ENCODE peak calls at places on chromosomes 12 and 14, in four cellular contexts. One of them, this sample, is unnamed.

GRCh38 chr12:100427078-100427477 is 46.6 kb upstream of the NR1H4 start:
- DNase-seq in stomach: no peak
- DNase-seq in lung: no peak
- DNase-seq in HFFc6: peak; percentile 38
- DNase-seq in this sample: no peak

GRCh38 chr14:22106700-22107697 is 433.4 kb upstream of the OR4E1 start:
- DNase-seq in stomach: no peak
- DNase-seq in lung: no peak
- DNase-seq in HFFc6: no peak
- DNase-seq in this sample: no peak

GRCh38 chr14:56512521-56512920 is 67.1 kb upstream of the TMEM260 start:
- DNase-seq in stomach: no peak
- DNase-seq in lung: no peak
- DNase-seq in HFFc6: no peak
- DNase-seq in this sample: no peak

GRCh38 chr14:99929601-99930000 is 135.6 kb upstream of the EVL start:
- DNase-seq in stomach: no peak
- DNase-seq in lung: no peak
- DNase-seq in HFFc6: no peak
- DNase-seq in this sample: no peak

GRCh38 chr12:77124767-77125166 is 59.4 kb upstream of the E2F7 start:
- DNase-seq in stomach: no peak
- DNase-seq in lung: no peak
- DNase-seq in HFFc6: peak; percentile 59
- DNase-seq in this sample: no peak

GRCh38 chr14:75979071-75979571 is 2.7 kb downstream of the TGFB3 start:
- DNase-seq in stomach: no peak
- DNase-seq in lung: no peak
- DNase-seq in HFFc6: peak; percentile 24
- DNase-seq in this sample: peak; percentile 65

GRCh38 chr14:72070458-72070857 is 138.2 kb downstream of the RGS6 start:
- DNase-seq in stomach: no peak
- DNase-seq in lung: no peak
- DNase-seq in HFFc6: no peak
- DNase-seq in this sample: no peak

GRCh38 chr14:56686416-56686815 is 106.8 kb downstream of the TMEM260 start:
- DNase-seq in stomach: peak; percentile 41
- DNase-seq in lung: no peak
- DNase-seq in HFFc6: no peak
- DNase-seq in this sample: no peak

GRCh38 chr12:75488553-75488952 is 8.0 kb downstream of the GLIPR1 start:
- DNase-seq in stomach: no peak
- DNase-seq in lung: no peak
- DNase-seq in HFFc6: peak; percentile 54
- DNase-seq in this sample: peak; percentile 38

GRCh38 chr12:52903285-52903854 is 1.5 kb downstream of the KRT8 start:
- DNase-seq in stomach: peak; percentile 76
- DNase-seq in lung: peak; percentile 75
- DNase-seq in HFFc6: no peak
- DNase-seq in this sample: peak; percentile 84

GRCh38 chr12:59650594-59651229 is 54.9 kb downstream of the SLC16A7 start:
- DNase-seq in stomach: no peak
- DNase-seq in lung: no peak
- DNase-seq in HFFc6: peak; percentile 9
- DNase-seq in this sample: no peak

GRCh38 chr14:85619866-85620265 is 89.9 kb downstream of the FLRT2 start:
- DNase-seq in stomach: no peak
- DNase-seq in lung: no peak
- DNase-seq in HFFc6: no peak
- DNase-seq in this sample: no peak

GRCh38 chr14:74964787-74965769 is 9.7 kb upstream of the PGF start:
- DNase-seq in stomach: no peak
- DNase-seq in lung: no peak
- DNase-seq in HFFc6: peak; percentile 37
- DNase-seq in this sample: no peak

GRCh38 chr14:94536836-94537235 is 24.4 kb upstream of the SERPINA4 start:
- DNase-seq in stomach: no peak
- DNase-seq in lung: no peak
- DNase-seq in HFFc6: no peak
- DNase-seq in this sample: no peak

GRCh38 chr12:92034083-92034482 is 111.6 kb downstream of the BTG1 start:
- DNase-seq in stomach: no peak
- DNase-seq in lung: no peak
- DNase-seq in HFFc6: no peak
- DNase-seq in this sample: no peak

GRCh38 chr12:25377475-25378179 is 126.9 kb upstream of the KRAS start:
- DNase-seq in stomach: no peak
- DNase-seq in lung: no peak
- DNase-seq in HFFc6: peak; percentile 26
- DNase-seq in this sample: no peak

GRCh38 chr12:124776126-124776513 is 87.5 kb downstream of the SCARB1 start:
- DNase-seq in stomach: no peak
- DNase-seq in lung: no peak
- DNase-seq in HFFc6: no peak
- DNase-seq in this sample: no peak

GRCh38 chr14:102829106-102829505 is 51.9 kb downstream of the TRAF3 start:
- DNase-seq in stomach: no peak
- DNase-seq in lung: no peak
- DNase-seq in HFFc6: no peak
- DNase-seq in this sample: no peak

GRCh38 chr12:66633676-66634075 is 45.2 kb downstream of the GRIP1 start:
- DNase-seq in stomach: no peak
- DNase-seq in lung: peak; percentile 38
- DNase-seq in HFFc6: no peak
- DNase-seq in this sample: no peak

GRCh38 chr12:5921027-5921909 is 23.8 kb downstream of the ANO2 start:
- DNase-seq in stomach: no peak
- DNase-seq in lung: no peak
- DNase-seq in HFFc6: no peak
- DNase-seq in this sample: no peak

GRCh38 chr14:24315807-24316596 is 4.7 kb downstream of the LTB4R start:
- DNase-seq in stomach: peak; percentile 77
- DNase-seq in lung: no peak
- DNase-seq in HFFc6: no peak
- DNase-seq in this sample: peak; percentile 50

GRCh38 chr14:88993946-88994345 is 169.5 kb downstream of the TTC8 start:
- DNase-seq in stomach: no peak
- DNase-seq in lung: no peak
- DNase-seq in HFFc6: peak; percentile 22
- DNase-seq in this sample: no peak

GRCh38 chr12:113842699-113843098 is 123.4 kb downstream of the RBM19 start:
- DNase-seq in stomach: no peak
- DNase-seq in lung: no peak
- DNase-seq in HFFc6: no peak
- DNase-seq in this sample: no peak

GRCh38 chr12:53123578-53124351 is 20.5 kb downstream of the SOAT2 start:
- DNase-seq in stomach: no peak
- DNase-seq in lung: no peak
- DNase-seq in HFFc6: peak; percentile 44
- DNase-seq in this sample: no peak

GRCh38 chr14:50830932-50831703 is at the start of gene NIN:
- DNase-seq in stomach: peak; percentile 83
- DNase-seq in lung: peak; percentile 73
- DNase-seq in HFFc6: peak; percentile 48
- DNase-seq in this sample: peak; percentile 86

GRCh38 chr14:91246051-91246852 is 1.7 kb upstream of the GPR68 start:
- DNase-seq in stomach: no peak
- DNase-seq in lung: no peak
- DNase-seq in HFFc6: no peak
- DNase-seq in this sample: no peak

GRCh38 chr14:87966816-87967215 is 26.2 kb downstream of the GALC start:
- DNase-seq in stomach: no peak
- DNase-seq in lung: no peak
- DNase-seq in HFFc6: no peak
- DNase-seq in this sample: no peak

GRCh38 chr12:34398706-34399630 is 376.7 kb downstream of the ALG10 start:
- DNase-seq in stomach: peak; percentile 16
- DNase-seq in lung: peak; percentile 21
- DNase-seq in HFFc6: no peak
- DNase-seq in this sample: peak; percentile 2

GRCh38 chr12:124654666-124655316 is 87.4 kb upstream of the NCOR2 start:
- DNase-seq in stomach: peak; percentile 57
- DNase-seq in lung: peak; percentile 64
- DNase-seq in HFFc6: no peak
- DNase-seq in this sample: peak; percentile 76

GRCh38 chr14:33386140-33386539 is 447.5 kb downstream of the NPAS3 start:
- DNase-seq in stomach: no peak
- DNase-seq in lung: no peak
- DNase-seq in HFFc6: no peak
- DNase-seq in this sample: no peak

GRCh38 chr14:59278111-59278510 is 89.6 kb downstream of the DAAM1 start:
- DNase-seq in stomach: no peak
- DNase-seq in lung: no peak
- DNase-seq in HFFc6: peak; percentile 87
- DNase-seq in this sample: no peak

GRCh38 chr12:122420471-122421262 is 1.8 kb downstream of the CLIP1 start:
- DNase-seq in stomach: no peak
- DNase-seq in lung: no peak
- DNase-seq in HFFc6: no peak
- DNase-seq in this sample: no peak

GRCh38 chr14:105491366-105492006 is 440 bp downstream of the TEDC1 start:
- DNase-seq in stomach: peak; percentile 76
- DNase-seq in lung: peak; percentile 79
- DNase-seq in HFFc6: peak; percentile 28
- DNase-seq in this sample: peak; percentile 97

GRCh38 chr12:112164326-112164660 is 38.9 kb downstream of the TRAFD1 start:
- DNase-seq in stomach: no peak
- DNase-seq in lung: no peak
- DNase-seq in HFFc6: no peak
- DNase-seq in this sample: no peak

GRCh38 chr12:11718768-11719253 is 69.3 kb downstream of the ETV6 start:
- DNase-seq in stomach: no peak
- DNase-seq in lung: no peak
- DNase-seq in HFFc6: peak; percentile 82
- DNase-seq in this sample: peak; percentile 81

GRCh38 chr14:29712586-29712985 is 215.1 kb downstream of the PRKD1 start:
- DNase-seq in stomach: no peak
- DNase-seq in lung: no peak
- DNase-seq in HFFc6: no peak
- DNase-seq in this sample: no peak

GRCh38 chr14:64937176-64937820 is 5.2 kb downstream of the GPX2 start:
- DNase-seq in stomach: no peak
- DNase-seq in lung: peak; percentile 6
- DNase-seq in HFFc6: no peak
- DNase-seq in this sample: no peak

GRCh38 chr12:15601210-15601800 is 187.9 kb downstream of the EPS8 start:
- DNase-seq in stomach: no peak
- DNase-seq in lung: no peak
- DNase-seq in HFFc6: peak; percentile 65
- DNase-seq in this sample: no peak

GRCh38 chr12:96398422-96399080 is 1.7 kb downstream of the CDK17 start:
- DNase-seq in stomach: no peak
- DNase-seq in lung: no peak
- DNase-seq in HFFc6: no peak
- DNase-seq in this sample: no peak

GRCh38 chr12:96396914-96397313 is 3.3 kb downstream of the CDK17 start:
- DNase-seq in stomach: no peak
- DNase-seq in lung: no peak
- DNase-seq in HFFc6: no peak
- DNase-seq in this sample: no peak

GRCh38 chr12:96397756-96398421 is 2.4 kb downstream of the CDK17 start:
- DNase-seq in stomach: no peak
- DNase-seq in lung: no peak
- DNase-seq in HFFc6: no peak
- DNase-seq in this sample: no peak

GRCh38 chr12:96395236-96395635 is 5.0 kb downstream of the CDK17 start:
- DNase-seq in stomach: no peak
- DNase-seq in lung: no peak
- DNase-seq in HFFc6: no peak
- DNase-seq in this sample: no peak

DNA sequence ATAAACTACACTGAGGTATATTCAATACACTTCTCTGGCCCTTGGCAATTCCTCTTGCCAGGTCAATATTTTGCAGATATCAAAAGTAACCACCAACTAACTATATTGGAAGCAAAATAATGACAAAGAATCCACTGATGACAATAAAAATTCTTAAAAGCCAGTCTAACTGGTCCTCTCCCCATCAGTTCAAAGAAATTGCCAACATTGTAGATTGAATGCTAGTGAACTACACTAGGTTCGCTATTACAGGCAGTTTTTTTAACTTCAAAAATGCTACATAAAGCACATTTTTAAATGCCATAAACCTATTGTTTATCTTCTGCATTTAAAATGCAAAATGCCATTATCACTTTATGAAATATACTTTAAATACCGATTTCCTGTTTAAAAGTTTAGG is 4.0 kb downstream of the CDK17 start:
- DNase-seq in stomach: no peak
- DNase-seq in lung: no peak
- DNase-seq in HFFc6: no peak
- DNase-seq in this sample: no peak
- TF ChIP-seq CTCF in stomach: no peak
- TF ChIP-seq CTCF in lung: no peak
- TF ChIP-seq CTCF in HFFc6: no peak
- TF ChIP-seq CTCF in this sample: no peak

DNA sequence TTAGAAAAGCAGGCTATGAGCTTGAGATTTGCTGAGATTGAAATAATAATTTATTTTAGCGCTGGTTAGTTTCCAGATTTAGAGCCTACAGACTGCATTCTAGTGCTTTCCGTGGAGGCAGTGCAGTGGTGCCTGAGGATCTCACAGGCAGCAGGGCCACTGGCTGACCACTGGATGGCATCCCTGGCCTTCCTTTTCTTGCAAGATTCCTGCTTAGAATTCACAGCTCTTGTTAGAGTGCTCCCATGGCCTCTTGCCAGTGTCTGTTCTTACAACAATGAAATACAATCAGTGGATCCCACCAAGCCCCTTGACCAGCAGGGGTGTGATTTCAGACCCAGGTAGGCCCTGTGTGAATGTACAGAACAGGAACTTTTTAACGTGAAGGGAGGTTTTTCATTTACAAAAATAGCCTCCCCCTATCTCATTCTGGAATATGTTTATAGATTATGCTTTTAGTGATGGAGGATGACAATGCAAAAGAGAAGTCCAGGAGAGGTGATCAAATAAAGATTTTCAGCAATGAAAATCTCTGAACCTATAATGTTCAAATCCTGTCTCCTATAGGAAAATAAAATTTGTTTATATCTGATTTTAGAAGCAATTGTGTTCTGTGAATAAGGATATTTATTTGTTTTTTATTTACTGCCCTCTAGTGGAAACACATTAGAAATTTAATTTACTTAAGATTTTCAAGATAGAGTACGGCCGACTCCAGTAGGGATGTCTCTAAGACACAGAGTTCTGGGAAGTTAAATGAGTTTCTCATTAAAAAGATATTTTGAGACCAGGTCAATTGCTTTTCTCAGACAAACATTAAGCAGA is 362.2 kb upstream of the STXBP6 start:
- DNase-seq in stomach: no peak
- DNase-seq in lung: no peak
- DNase-seq in HFFc6: no peak
- DNase-seq in this sample: no peak
- TF ChIP-seq CTCF in stomach: no peak
- TF ChIP-seq CTCF in lung: no peak
- TF ChIP-seq CTCF in HFFc6: peak; percentile 69
- TF ChIP-seq CTCF in this sample: peak; percentile 17

GRCh38 chr12:67647547-67648305 is 819 bp upstream of the DYRK2 start:
- DNase-seq in stomach: peak; percentile 74
- DNase-seq in lung: peak; percentile 62
- DNase-seq in HFFc6: peak; percentile 90
- DNase-seq in this sample: peak; percentile 80
- TF ChIP-seq CTCF in stomach: peak; percentile 30
- TF ChIP-seq CTCF in lung: no peak
- TF ChIP-seq CTCF in HFFc6: peak; percentile 57
- TF ChIP-seq CTCF in this sample: peak; percentile 30

GRCh38 chr12:48980953-48981756 is 3.0 kb downstream of the WNT1 start:
- DNase-seq in stomach: no peak
- DNase-seq in lung: no peak
- DNase-seq in HFFc6: no peak
- DNase-seq in this sample: peak; percentile 35
- TF ChIP-seq CTCF in stomach: no peak
- TF ChIP-seq CTCF in lung: no peak
- TF ChIP-seq CTCF in HFFc6: peak; percentile 39
- TF ChIP-seq CTCF in this sample: peak; percentile 27